ENCODE peak calls at places on chromosomes 2 and 18, in five cellular contexts. One of them, this sample, is unnamed.

GRCh38 chr2:225465827-225466226 is 66.3 kb downstream of the NYAP2 start:
- DNase-seq in MCF 10A: no peak
- DNase-seq in Calu3: no peak
- DNase-seq in left ventricle myocardium inferior: no peak
- DNase-seq in adrenal gland: no peak
- DNase-seq in this sample: no peak

GRCh38 chr2:235766206-235766794 is 272.5 kb downstream of the AGAP1 start:
- DNase-seq in left ventricle myocardium inferior: no peak
- DNase-seq in MCF 10A: peak
- DNase-seq in Calu3: peak
- DNase-seq in adrenal gland: peak
- DNase-seq in this sample: no peak

GRCh38 chr2:224841910-224842309 is 125.7 kb upstream of the CCDC195 start:
- DNase-seq in Calu3: no peak
- DNase-seq in left ventricle myocardium inferior: no peak
- DNase-seq in MCF 10A: no peak
- DNase-seq in adrenal gland: no peak
- DNase-seq in this sample: no peak

GRCh38 chr2:96839288-96839874 is 4.4 kb downstream of the ANKRD23 start:
- DNase-seq in adrenal gland: no peak
- DNase-seq in MCF 10A: no peak
- DNase-seq in left ventricle myocardium inferior: peak
- DNase-seq in Calu3: no peak
- DNase-seq in this sample: no peak

GRCh38 chr18:48123324-48123723 is 192.9 kb upstream of the SMAD2 start:
- DNase-seq in Calu3: no peak
- DNase-seq in MCF 10A: no peak
- DNase-seq in adrenal gland: no peak
- DNase-seq in left ventricle myocardium inferior: no peak
- DNase-seq in this sample: no peak

GRCh38 chr2:122519366-122519765 is 763.9 kb downstream of the TSN start:
- DNase-seq in adrenal gland: no peak
- DNase-seq in MCF 10A: peak
- DNase-seq in left ventricle myocardium inferior: no peak
- DNase-seq in Calu3: peak
- DNase-seq in this sample: no peak

GRCh38 chr2:402721-403120 is 114.8 kb upstream of the ALKAL2 start:
- DNase-seq in adrenal gland: no peak
- DNase-seq in left ventricle myocardium inferior: no peak
- DNase-seq in Calu3: no peak
- DNase-seq in MCF 10A: no peak
- DNase-seq in this sample: no peak

GRCh38 chr18:55300469-55301195 is 287.4 kb downstream of the TCF4 start:
- DNase-seq in adrenal gland: no peak
- DNase-seq in Calu3: no peak
- DNase-seq in MCF 10A: no peak
- DNase-seq in left ventricle myocardium inferior: no peak
- DNase-seq in this sample: no peak

GRCh38 chr18:79399275-79400081 is 3.7 kb downstream of the NFATC1 start:
- DNase-seq in left ventricle myocardium inferior: peak
- DNase-seq in Calu3: no peak
- DNase-seq in adrenal gland: no peak
- DNase-seq in MCF 10A: no peak
- DNase-seq in this sample: no peak

GRCh38 chr18:26521617-26522016 is 26.7 kb downstream of the KCTD1 start:
- DNase-seq in MCF 10A: no peak
- DNase-seq in adrenal gland: no peak
- DNase-seq in Calu3: no peak
- DNase-seq in left ventricle myocardium inferior: no peak
- DNase-seq in this sample: no peak

GRCh38 chr2:236673126-236673822 is 103.6 kb downstream of the ACKR3 start:
- DNase-seq in MCF 10A: no peak
- DNase-seq in adrenal gland: no peak
- DNase-seq in left ventricle myocardium inferior: no peak
- DNase-seq in Calu3: no peak
- DNase-seq in this sample: no peak

GRCh38 chr2:42169869-42170465 is 814 bp downstream of the EML4 start:
- DNase-seq in left ventricle myocardium inferior: no peak
- DNase-seq in adrenal gland: no peak
- DNase-seq in MCF 10A: peak
- DNase-seq in Calu3: no peak
- DNase-seq in this sample: no peak

GRCh38 chr2:50126845-50127244 is 905.1 kb downstream of the NRXN1 start:
- DNase-seq in MCF 10A: no peak
- DNase-seq in adrenal gland: no peak
- DNase-seq in left ventricle myocardium inferior: no peak
- DNase-seq in Calu3: peak
- DNase-seq in this sample: no peak

GRCh38 chr2:239990966-239991365 is 34.2 kb downstream of the NDUFA10 start:
- DNase-seq in Calu3: no peak
- DNase-seq in left ventricle myocardium inferior: no peak
- DNase-seq in MCF 10A: no peak
- DNase-seq in adrenal gland: no peak
- DNase-seq in this sample: no peak

GRCh38 chr2:33420726-33421125 is 55.7 kb upstream of the RASGRP3 start:
- DNase-seq in left ventricle myocardium inferior: no peak
- DNase-seq in adrenal gland: no peak
- DNase-seq in Calu3: no peak
- DNase-seq in MCF 10A: no peak
- DNase-seq in this sample: no peak

GRCh38 chr2:182616471-182617393 is 99.3 kb upstream of the DNAJC10 start:
- DNase-seq in adrenal gland: no peak
- DNase-seq in left ventricle myocardium inferior: no peak
- DNase-seq in Calu3: no peak
- DNase-seq in MCF 10A: no peak
- DNase-seq in this sample: no peak

GRCh38 chr2:237490009-237490804 is 3.2 kb downstream of the MLPH start:
- DNase-seq in left ventricle myocardium inferior: no peak
- DNase-seq in MCF 10A: no peak
- DNase-seq in Calu3: peak
- DNase-seq in adrenal gland: no peak
- DNase-seq in this sample: no peak

GRCh38 chr2:116810645-116811044 is 1003.8 kb upstream of the DDX18 start:
- DNase-seq in adrenal gland: no peak
- DNase-seq in Calu3: no peak
- DNase-seq in MCF 10A: no peak
- DNase-seq in left ventricle myocardium inferior: no peak
- DNase-seq in this sample: no peak

GRCh38 chr2:62475172-62476011 is 30.6 kb downstream of the TMEM17 start:
- DNase-seq in MCF 10A: no peak
- DNase-seq in left ventricle myocardium inferior: no peak
- DNase-seq in adrenal gland: no peak
- DNase-seq in Calu3: no peak
- DNase-seq in this sample: no peak

GRCh38 chr2:224286923-224287322 is 115.0 kb downstream of the FAM124B start:
- DNase-seq in left ventricle myocardium inferior: no peak
- DNase-seq in MCF 10A: no peak
- DNase-seq in adrenal gland: no peak
- DNase-seq in Calu3: no peak
- DNase-seq in this sample: no peak

GRCh38 chr2:28004086-28004485 is 113.6 kb downstream of the BABAM2 start:
- DNase-seq in left ventricle myocardium inferior: no peak
- DNase-seq in Calu3: no peak
- DNase-seq in adrenal gland: no peak
- DNase-seq in MCF 10A: peak
- DNase-seq in this sample: no peak

GRCh38 chr2:30670453-30670852 is 136.8 kb downstream of the CAPN13 start:
- DNase-seq in adrenal gland: no peak
- DNase-seq in Calu3: no peak
- DNase-seq in left ventricle myocardium inferior: no peak
- DNase-seq in MCF 10A: no peak
- DNase-seq in this sample: no peak

GRCh38 chr2:43032248-43032893 is 194.0 kb downstream of the ZFP36L2 start:
- DNase-seq in adrenal gland: peak
- DNase-seq in Calu3: no peak
- DNase-seq in MCF 10A: peak
- DNase-seq in left ventricle myocardium inferior: peak
- DNase-seq in this sample: no peak

GRCh38 chr2:42101641-42102605 is 54.1 kb downstream of the PKDCC start:
- DNase-seq in adrenal gland: peak
- DNase-seq in left ventricle myocardium inferior: peak
- DNase-seq in Calu3: peak
- DNase-seq in MCF 10A: no peak
- DNase-seq in this sample: no peak

GRCh38 chr18:2108581-2108980 is 462.7 kb downstream of the METTL4 start:
- DNase-seq in adrenal gland: no peak
- DNase-seq in Calu3: no peak
- DNase-seq in left ventricle myocardium inferior: no peak
- DNase-seq in MCF 10A: no peak
- DNase-seq in this sample: no peak

GRCh38 chr2:218885981-218886447 is 5.4 kb downstream of the WNT10A start:
- DNase-seq in Calu3: no peak
- DNase-seq in adrenal gland: no peak
- DNase-seq in MCF 10A: no peak
- DNase-seq in left ventricle myocardium inferior: no peak
- DNase-seq in this sample: no peak

DNA sequence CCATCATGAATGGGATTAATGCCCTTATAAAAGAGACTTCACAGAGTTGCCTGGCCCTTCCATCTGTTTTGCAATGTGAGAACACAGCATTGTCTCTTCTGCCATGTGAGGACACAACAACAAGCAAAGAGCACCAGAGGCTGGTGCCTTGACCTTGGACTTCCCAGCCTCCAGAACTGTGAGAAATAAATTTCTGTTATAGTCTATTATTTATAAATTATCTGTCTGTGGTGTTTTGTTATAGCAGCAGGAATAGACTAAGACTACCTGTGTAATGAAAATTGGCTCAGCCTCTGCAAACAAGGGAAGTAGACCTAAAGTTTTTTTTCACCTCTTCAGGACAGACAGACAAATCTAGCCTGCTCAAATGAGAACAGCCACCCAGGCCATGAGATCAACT is 19.3 kb upstream of the ZC3H15 start:
- DNase-seq in MCF 10A: no peak
- DNase-seq in adrenal gland: no peak
- DNase-seq in left ventricle myocardium inferior: no peak
- DNase-seq in Calu3: no peak
- DNase-seq in this sample: no peak
- TF ChIP-seq CTCF in MCF 10A: no peak
- TF ChIP-seq CTCF in adrenal gland: no peak
- TF ChIP-seq CTCF in left ventricle myocardium inferior: no peak
- TF ChIP-seq CTCF in Calu3: no peak
- TF ChIP-seq CTCF in this sample: no peak

DNA sequence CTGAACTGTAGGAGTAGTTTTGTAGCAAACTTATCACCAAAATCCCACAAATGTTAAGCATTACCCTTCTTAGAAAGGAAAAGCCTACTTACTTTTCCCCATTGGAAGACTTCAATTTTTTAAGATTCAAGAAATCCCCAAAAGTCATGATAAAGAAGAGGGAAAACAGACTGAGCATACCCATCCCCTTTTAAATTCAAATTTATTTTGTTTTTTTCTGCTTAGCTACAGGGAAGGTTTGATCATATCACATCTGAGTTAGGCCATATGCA is 174.5 kb downstream of the TGIF1 start:
- DNase-seq in adrenal gland: no peak
- DNase-seq in left ventricle myocardium inferior: no peak
- DNase-seq in MCF 10A: no peak
- DNase-seq in Calu3: no peak
- DNase-seq in this sample: no peak
- TF ChIP-seq CTCF in adrenal gland: no peak
- TF ChIP-seq CTCF in left ventricle myocardium inferior: no peak
- TF ChIP-seq CTCF in MCF 10A: no peak
- TF ChIP-seq CTCF in Calu3: no peak
- TF ChIP-seq CTCF in this sample: no peak

GRCh38 chr2:157508676-157509075 is 64.8 kb upstream of the CYTIP start:
- DNase-seq in Calu3: no peak
- DNase-seq in adrenal gland: no peak
- DNase-seq in left ventricle myocardium inferior: no peak
- DNase-seq in MCF 10A: no peak
- DNase-seq in this sample: no peak

GRCh38 chr2:157504623-157505022 is 60.7 kb upstream of the CYTIP start:
- DNase-seq in Calu3: no peak
- DNase-seq in left ventricle myocardium inferior: no peak
- DNase-seq in MCF 10A: no peak
- DNase-seq in adrenal gland: no peak
- DNase-seq in this sample: no peak

GRCh38 chr2:157509755-157510154 is 65.9 kb upstream of the CYTIP start:
- DNase-seq in MCF 10A: peak
- DNase-seq in left ventricle myocardium inferior: no peak
- DNase-seq in adrenal gland: no peak
- DNase-seq in Calu3: no peak
- DNase-seq in this sample: no peak
- TF ChIP-seq CTCF in MCF 10A: peak
- TF ChIP-seq CTCF in left ventricle myocardium inferior: no peak
- TF ChIP-seq CTCF in adrenal gland: no peak
- TF ChIP-seq CTCF in Calu3: no peak
- TF ChIP-seq CTCF in this sample: no peak

GRCh38 chr2:164764474-164764873 is 77.1 kb downstream of the COBLL1 start:
- DNase-seq in adrenal gland: no peak
- DNase-seq in Calu3: no peak
- DNase-seq in left ventricle myocardium inferior: no peak
- DNase-seq in MCF 10A: no peak
- DNase-seq in this sample: no peak

GRCh38 chr2:164766931-164767330 is 74.7 kb downstream of the COBLL1 start:
- DNase-seq in Calu3: no peak
- DNase-seq in MCF 10A: no peak
- DNase-seq in left ventricle myocardium inferior: no peak
- DNase-seq in adrenal gland: no peak
- DNase-seq in this sample: no peak

GRCh38 chr2:164764996-164765395 is 76.6 kb downstream of the COBLL1 start:
- DNase-seq in left ventricle myocardium inferior: no peak
- DNase-seq in adrenal gland: no peak
- DNase-seq in MCF 10A: no peak
- DNase-seq in Calu3: no peak
- DNase-seq in this sample: no peak

GRCh38 chr2:164763431-164763830 is 78.2 kb downstream of the COBLL1 start:
- DNase-seq in adrenal gland: no peak
- DNase-seq in Calu3: no peak
- DNase-seq in left ventricle myocardium inferior: no peak
- DNase-seq in MCF 10A: no peak
- DNase-seq in this sample: no peak

GRCh38 chr2:164766217-164766616 is 75.4 kb downstream of the COBLL1 start:
- DNase-seq in adrenal gland: no peak
- DNase-seq in Calu3: no peak
- DNase-seq in MCF 10A: no peak
- DNase-seq in left ventricle myocardium inferior: no peak
- DNase-seq in this sample: no peak
- TF ChIP-seq CTCF in adrenal gland: no peak
- TF ChIP-seq CTCF in Calu3: no peak
- TF ChIP-seq CTCF in MCF 10A: no peak
- TF ChIP-seq CTCF in left ventricle myocardium inferior: no peak
- TF ChIP-seq CTCF in this sample: no peak

DNA sequence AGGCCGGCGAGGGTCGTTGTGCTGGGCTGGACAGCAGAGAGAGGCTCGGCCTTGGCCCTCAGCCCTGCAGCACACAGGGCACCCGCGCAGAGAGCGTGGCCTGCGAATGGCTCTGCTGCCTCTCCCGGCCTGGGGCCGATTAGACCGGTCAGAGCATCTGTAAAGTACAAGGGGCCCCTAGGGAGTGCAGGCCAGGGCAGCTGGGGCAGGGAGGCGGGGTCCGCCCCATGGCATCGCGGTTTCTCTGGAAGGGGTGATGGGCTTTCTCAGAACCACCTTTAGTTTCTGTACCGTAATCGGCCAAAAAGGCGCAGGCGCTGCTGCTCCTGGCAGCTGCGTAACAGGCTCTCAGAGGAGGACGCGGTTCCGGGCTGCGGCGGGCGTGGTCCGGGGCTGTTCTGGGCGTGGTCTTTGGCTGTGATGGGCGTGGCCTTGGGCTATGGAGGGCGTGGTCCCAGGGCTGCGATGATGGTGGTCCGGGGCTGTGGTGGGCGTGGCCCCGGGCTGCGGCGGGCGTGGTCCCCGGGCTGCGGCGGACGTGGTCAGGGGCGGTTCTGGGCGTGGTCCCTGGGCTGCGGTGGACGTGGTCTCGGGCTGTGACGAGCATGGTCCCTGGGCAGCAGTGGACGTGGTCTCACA is 1.5 kb upstream of the GPR148 start:
- DNase-seq in Calu3: peak
- DNase-seq in left ventricle myocardium inferior: peak
- DNase-seq in adrenal gland: peak
- DNase-seq in MCF 10A: no peak
- DNase-seq in this sample: peak
- TF ChIP-seq CTCF in Calu3: no peak
- TF ChIP-seq CTCF in left ventricle myocardium inferior: no peak
- TF ChIP-seq CTCF in adrenal gland: no peak
- TF ChIP-seq CTCF in MCF 10A: no peak
- TF ChIP-seq CTCF in this sample: no peak

This sample was measured in omental fat pad.